ENCODE peak calls at places on chromosomes 1 and 21, in seven cellular contexts. D is KG1, W is RPMI8226, E is cardiac muscle cell, Z is NCI-H1694 treated with DMSO at 0.1 percent for 48 hours, K is Caco-2, J is cardiac septum. X is an unnamed sample.
A peak's percentile ranks its signal among the peaks of the same experiment; 100 is the strongest.

GRCh38 chr1:95604784-95605183 is 370.8 kb downstream of the RWDD3 start:
- DNase-seq in D (no peak), W (no peak), E (no peak), Z (peak; percentile 90), K (no peak), J (no peak), X (no peak)

GRCh38 chr1:32234792-32235191 is 12.2 kb upstream of the FAM167B start:
- DNase-seq in D (no peak), W (no peak), E (no peak), Z (no peak), K (no peak), J (no peak), X (no peak)

GRCh38 chr1:70318191-70318590 is 36.3 kb downstream of the ANKRD13C start:
- DNase-seq in D (no peak), W (no peak), E (no peak), Z (no peak), K (no peak), J (no peak), X (no peak)

GRCh38 chr1:235295902-235296350 is 32.1 kb downstream of the ARID4B start:
- DNase-seq in D (no peak), W (no peak), E (no peak), Z (no peak), K (peak; percentile 54), J (no peak), X (no peak)

GRCh38 chr1:182927693-182928433 is 25.1 kb downstream of the SHCBP1L start:
- DNase-seq in D (no peak), W (peak; percentile 41), E (no peak), Z (no peak), K (no peak), J (no peak), X (no peak)

GRCh38 chr1:203662821-203663220 is 36.2 kb downstream of the ATP2B4 start:
- DNase-seq in D (no peak), W (no peak), E (no peak), Z (no peak), K (no peak), J (no peak), X (no peak)

GRCh38 chr1:58189453-58189852 is 357.1 kb downstream of the OMA1 start:
- DNase-seq in D (no peak), W (no peak), E (no peak), Z (no peak), K (no peak), J (no peak), X (no peak)

GRCh38 chr1:9061949-9062555 is 7.4 kb downstream of the SLC2A5 start:
- DNase-seq in D (no peak), W (no peak), E (no peak), Z (no peak), K (no peak), J (peak; percentile 15), X (no peak)

GRCh38 chr1:159339517-159339916 is 37.4 kb downstream of the FCER1A start:
- DNase-seq in D (no peak), W (no peak), E (no peak), Z (no peak), K (no peak), J (no peak), X (no peak)

GRCh38 chr1:112234710-112235109 is 161.3 kb upstream of the CTTNBP2NL start:
- DNase-seq in D (no peak), W (no peak), E (no peak), Z (no peak), K (no peak), J (no peak), X (no peak)

GRCh38 chr1:228734881-228735801 is at the start of gene RHOU:
- DNase-seq in D (peak; percentile 65), W (peak; percentile 61), E (peak; percentile 72), Z (peak; percentile 54), K (peak; percentile 62), J (peak; percentile 85), X (peak; percentile 18)

GRCh38 chr1:63935148-63935547 is 161.3 kb downstream of the ROR1 start:
- DNase-seq in D (no peak), W (peak; percentile 51), E (no peak), Z (no peak), K (no peak), J (no peak), X (no peak)

GRCh38 chr21:38761531-38761930 is 44.2 kb upstream of the ETS2 start:
- DNase-seq in D (no peak), W (no peak), E (peak; percentile 30), Z (no peak), K (no peak), J (no peak), X (no peak)

GRCh38 chr1:201819346-201819745 is 9.6 kb upstream of the IPO9 start:
- DNase-seq in D (no peak), W (no peak), E (no peak), Z (no peak), K (no peak), J (no peak), X (no peak)

GRCh38 chr1:82392513-82392912 is 591.8 kb downstream of the ADGRL2 start:
- DNase-seq in D (no peak), W (no peak), E (no peak), Z (no peak), K (no peak), J (no peak), X (no peak)

GRCh38 chr1:87334351-87335174 is 5.9 kb downstream of the LMO4 start:
- DNase-seq in D (peak; percentile 50), W (peak; percentile 27), E (peak; percentile 60), Z (no peak), K (no peak), J (no peak), X (no peak)

GRCh38 chr1:219517031-219517430 is 95.9 kb downstream of the ZC3H11B start:
- DNase-seq in D (no peak), W (no peak), E (no peak), Z (no peak), K (no peak), J (no peak), X (no peak)

GRCh38 chr1:20654104-20654690 is 7.0 kb downstream of the DDOST start:
- DNase-seq in D (no peak), W (no peak), E (no peak), Z (no peak), K (no peak), J (no peak), X (no peak)

GRCh38 chr1:85289207-85289847 is 12.9 kb upstream of the BCL10 start:
- DNase-seq in D (no peak), W (no peak), E (no peak), Z (no peak), K (no peak), J (no peak), X (no peak)

GRCh38 chr21:21283810-21284209 is 285.6 kb downstream of the NCAM2 start:
- DNase-seq in D (no peak), W (no peak), E (no peak), Z (no peak), K (no peak), J (no peak), X (no peak)

GRCh38 chr21:44403106-44404020 is 49.9 kb downstream of the TRPM2 start:
- DNase-seq in D (no peak), W (no peak), E (no peak), Z (no peak), K (no peak), J (no peak), X (no peak)